ENCODE peak calls at places on chromosome X, in seven cellular contexts. R is tibial artery, C is iris pigment epithelial cell, E is COR-L47, G is brain pericyte, L is posterior vena cava, V is progenitor cell of endocrine pancreas. A is an unnamed sample.

GRCh38 chrX:109714340-109714958 is 18.6 kb downstream of the ACSL4 start:
- DNase-seq in R (no peak), C (peak), E (no peak), G (no peak), L (no peak), V (no peak), A (no peak)

GRCh38 chrX:133537142-133537541 is 121.9 kb upstream of the GPC4 start:
- DNase-seq in R (no peak), C (no peak), E (no peak), G (no peak), L (no peak), V (no peak), A (no peak)

GRCh38 chrX:13059676-13060499 is 15.5 kb upstream of the FAM9C start:
- DNase-seq in R (no peak), C (peak), E (no peak), G (no peak), L (no peak), V (no peak), A (no peak)

GRCh38 chrX:123322531-123322930 is 138.5 kb downstream of the GRIA3 start:
- DNase-seq in R (no peak), C (no peak), E (no peak), G (no peak), L (no peak), V (no peak), A (no peak)

GRCh38 chrX:153778151-153778551 is 2.7 kb upstream of the SRPK3 start:
- DNase-seq in R (no peak), C (no peak), E (no peak), G (no peak), L (no peak), V (no peak), A (peak)

GRCh38 chrX:24526616-24527015 is 61.5 kb downstream of the PDK3 start:
- DNase-seq in R (no peak), C (no peak), E (no peak), G (no peak), L (no peak), V (no peak), A (no peak)

GRCh38 chrX:18534949-18535348 is 109.5 kb downstream of the CDKL5 start:
- DNase-seq in R (no peak), C (no peak), E (no peak), G (no peak), L (no peak), V (no peak), A (no peak)

GRCh38 chrX:18961686-18962085 is 22.2 kb downstream of the PHKA2 start:
- DNase-seq in R (no peak), C (peak), E (no peak), G (no peak), L (no peak), V (no peak), A (peak)

GRCh38 chrX:9665113-9665512 is 100.5 kb downstream of the GPR143 start:
- DNase-seq in R (no peak), C (no peak), E (no peak), G (no peak), L (no peak), V (no peak), A (no peak)

GRCh38 chrX:81259008-81259713 is 57.3 kb downstream of the SH3BGRL start:
- DNase-seq in R (no peak), C (peak), E (no peak), G (no peak), L (no peak), V (no peak), A (no peak)